ENCODE peak calls at places on chromosomes 3 and 15, in five cellular contexts. M, U, Y, K and V are unnamed samples.

GRCh38 chr15:65940618-65940909 is 71.3 kb downstream of the RAB11A start:
- DNase-seq in M (peak; percentile 56), U (peak; percentile 57), Y (peak; percentile 16), K (no peak), V (peak; percentile 44)

GRCh38 chr3:183309276-183309675 is 56.2 kb downstream of the B3GNT5 start:
- DNase-seq in M (no peak), U (no peak), Y (no peak), K (no peak), V (no peak)

GRCh38 chr3:178288074-178288473 is 248.2 kb upstream of the KCNMB2 start:
- DNase-seq in M (no peak), U (no peak), Y (no peak), K (no peak), V (no peak)

GRCh38 chr3:44981220-44981619 is 5.2 kb downstream of the EXOSC7 start:
- DNase-seq in M (peak; percentile 70), U (peak; percentile 66), Y (peak; percentile 20), K (no peak), V (no peak)

GRCh38 chr3:127547761-127548605 is 42.5 kb downstream of the TPRA1 start:
- DNase-seq in M (peak; percentile 40), U (peak; percentile 16), Y (peak; percentile 48), K (peak; percentile 78), V (peak; percentile 90)

GRCh38 chr3:100001514-100002270 is 112.6 kb downstream of the FILIP1L start:
- DNase-seq in M (no peak), U (peak; percentile 91), Y (no peak), K (peak; percentile 69), V (no peak)

GRCh38 chr3:69768436-69768835 is 29.2 kb downstream of the MITF start:
- DNase-seq in M (no peak), U (no peak), Y (no peak), K (no peak), V (no peak)

GRCh38 chr15:40906947-40907802 is 12.9 kb downstream of the VPS18 start:
- DNase-seq in M (no peak), U (peak; percentile 35), Y (no peak), K (peak; percentile 54), V (peak; percentile 33)

GRCh38 chr3:182787302-182788036 is 5.8 kb upstream of the ATP11B start:
- DNase-seq in M (peak; percentile 30), U (no peak), Y (peak; percentile 45), K (no peak), V (peak; percentile 42)

GRCh38 chr15:50218691-50219090 is 36.7 kb downstream of the SLC27A2 start:
- DNase-seq in M (no peak), U (no peak), Y (peak; percentile 30), K (no peak), V (no peak)

GRCh38 chr3:172904817-172905479 is 154.4 kb downstream of the ECT2 start:
- DNase-seq in M (no peak), U (no peak), Y (no peak), K (no peak), V (no peak)

GRCh38 chr3:183664913-183665381 is 29.5 kb downstream of the KLHL24 start:
- DNase-seq in M (peak; percentile 93), U (peak; percentile 90), Y (peak; percentile 95), K (no peak), V (peak; percentile 83)

GRCh38 chr15:101037090-101037830 is 118.1 kb downstream of the LRRK1 start:
- DNase-seq in M (no peak), U (no peak), Y (no peak), K (no peak), V (no peak)

GRCh38 chr3:18765672-18766071 is 340.5 kb upstream of the SATB1 start:
- DNase-seq in M (no peak), U (no peak), Y (no peak), K (no peak), V (no peak)

GRCh38 chr3:45807645-45808540 is 11.6 kb upstream of the SLC6A20 start:
- DNase-seq in M (no peak), U (no peak), Y (no peak), K (peak; percentile 32), V (peak; percentile 14)

GRCh38 chr15:29268706-29269484 is 727 bp downstream of the NSMCE3 start:
- DNase-seq in M (peak; percentile 30), U (peak; percentile 31), Y (peak; percentile 34), K (peak; percentile 9), V (peak; percentile 70)

GRCh38 chr15:73568881-73569280 is 64.3 kb downstream of the NPTN start:
- DNase-seq in M (no peak), U (no peak), Y (no peak), K (no peak), V (no peak)

GRCh38 chr3:179608931-179609720 is 4.5 kb downstream of the NDUFB5 start:
- DNase-seq in M (no peak), U (no peak), Y (no peak), K (no peak), V (no peak)

GRCh38 chr3:161915283-161915682 is 418.7 kb downstream of the OTOL1 start:
- DNase-seq in M (no peak), U (no peak), Y (no peak), K (peak; percentile 49), V (no peak)

GRCh38 chr3:138935505-138935863 is 11.5 kb downstream of the FOXL2 start:
- DNase-seq in M (no peak), U (no peak), Y (no peak), K (no peak), V (no peak)

GRCh38 chr15:100861511-100861991 is 18.1 kb upstream of the ALDH1A3 start:
- DNase-seq in M (no peak), U (no peak), Y (no peak), K (no peak), V (no peak)

GRCh38 chr3:177441813-177442646 is 244.7 kb upstream of the TBL1XR1 start:
- DNase-seq in M (no peak), U (no peak), Y (no peak), K (no peak), V (no peak)

GRCh38 chr3:111577798-111578685 is 17.1 kb downstream of the ZBED2 start:
- DNase-seq in M (peak; percentile 91), U (peak; percentile 80), Y (peak; percentile 89), K (no peak), V (peak; percentile 81)

GRCh38 chr15:38768970-38769369 is 204.4 kb upstream of the RASGRP1 start:
- DNase-seq in M (peak; percentile 49), U (no peak), Y (peak; percentile 58), K (no peak), V (no peak)

GRCh38 chr3:72035606-72036005 is 250.7 kb upstream of the PROK2 start:
- DNase-seq in M (no peak), U (no peak), Y (no peak), K (no peak), V (no peak)